ENCODE peak calls at places on chromosomes 13 and 19, in eight cellular contexts. L is G401; S is neural crest cell; N is stimulated activated CD8-positive, alpha-beta memory T cell treated with anti-CD3 and anti-CD28 coated beads, Interleukin-12 subunit alpha, Interleukin-12 subunit beta, amount 100 ng/mL, for 4 hours; W is left ventricle myocardium superior; A is effector CD4-positive, alpha-beta T cell; E is T-helper 2 cell; G is Calu3. Y is an unnamed sample.

GRCh38 chr19:44718441-44719261 is 19.7 kb downstream of the CEACAM16 start:
- DNase-seq in N (no peak), W (peak), L (peak), S (no peak), G (peak), E (no peak), A (no peak), Y (peak)

GRCh38 chr19:30374791-30375650 is 2.8 kb downstream of the ZNF536 start:
- DNase-seq in E (no peak), L (no peak), W (no peak), S (peak), G (no peak), A (no peak), N (no peak), Y (no peak)

GRCh38 chr19:872266-872951 is 12.9 kb downstream of the CFD start:
- DNase-seq in G (peak), L (no peak), W (peak), S (peak), N (peak), E (peak), A (peak), Y (peak)

GRCh38 chr13:45194081-45194939 is 6.5 kb downstream of the KCTD4 start:
- DNase-seq in G (no peak), N (no peak), E (no peak), L (peak), W (peak), S (no peak), A (no peak), Y (peak)

GRCh38 chr19:47573076-47574026 is at the start of gene ZNF541:
- DNase-seq in L (peak), S (no peak), N (peak), W (peak), G (no peak), E (peak), A (peak), Y (peak)

GRCh38 chr19:51339313-51339686 is 2.6 kb downstream of the VSIG10L start:
- DNase-seq in G (no peak), A (no peak), S (no peak), L (no peak), W (no peak), N (no peak), E (no peak), Y (peak)

GRCh38 chr13:24747248-24748151 is 16.5 kb upstream of the RNF17 start:
- DNase-seq in W (no peak), L (no peak), N (no peak), A (no peak), E (no peak), G (peak), S (no peak), Y (no peak)

GRCh38 chr19:29667941-29668340 is 2.7 kb downstream of the PLEKHF1 start:
- DNase-seq in N (no peak), E (peak), L (no peak), S (no peak), W (no peak), A (peak), G (no peak), Y (no peak)

GRCh38 chr19:3335431-3336350 is 30.7 kb upstream of the NFIC start:
- DNase-seq in E (no peak), W (peak), G (no peak), A (no peak), L (no peak), S (no peak), N (no peak), Y (no peak)

GRCh38 chr19:48351341-48351752 is 12.4 kb downstream of the TMEM143 start:
- DNase-seq in W (peak), A (peak), N (peak), L (peak), S (peak), G (peak), E (peak), Y (peak)

GRCh38 chr19:56091066-56091490 is 30.0 kb downstream of the ZNF787 start:
- DNase-seq in E (no peak), W (no peak), L (no peak), S (no peak), G (peak), A (no peak), N (no peak), Y (no peak)

GRCh38 chr13:58869566-58869965 is 1238.0 kb downstream of the PCDH17 start:
- DNase-seq in E (no peak), A (no peak), N (no peak), S (no peak), G (no peak), L (no peak), W (no peak), Y (no peak)

GRCh38 chr19:13091400-13092161 is 11.1 kb downstream of the LYL1 start:
- DNase-seq in G (no peak), L (no peak), N (no peak), W (peak), A (no peak), S (no peak), E (no peak), Y (no peak)

GRCh38 chr19:15418112-15418587 is 638 bp downstream of the AKAP8L start:
- DNase-seq in W (no peak), L (peak), S (no peak), N (no peak), A (no peak), G (no peak), E (no peak), Y (no peak)

GRCh38 chr19:18468930-18469244 is 31.0 kb upstream of the ISYNA1 start:
- DNase-seq in L (no peak), S (no peak), W (no peak), G (no peak), E (no peak), A (no peak), N (no peak), Y (no peak)

GRCh38 chr13:37648604-37649003 is 50.0 kb upstream of the POSTN start:
- DNase-seq in W (no peak), A (no peak), N (no peak), L (no peak), S (no peak), E (no peak), G (no peak), Y (no peak)

GRCh38 chr19:52946322-52947310 is 16.1 kb downstream of the ZNF816 start:
- DNase-seq in E (no peak), G (no peak), N (no peak), L (peak), A (no peak), W (peak), S (peak), Y (peak)

GRCh38 chr19:5978606-5979552 is 939 bp upstream of the RANBP3 start:
- DNase-seq in S (no peak), N (no peak), E (no peak), G (no peak), L (no peak), W (peak), A (no peak), Y (no peak)

GRCh38 chr13:40480915-40481525 is 185.4 kb downstream of the FOXO1 start:
- DNase-seq in N (no peak), E (no peak), S (no peak), G (no peak), L (no peak), A (no peak), W (no peak), Y (no peak)

GRCh38 chr19:11091343-11092153 is 2.3 kb downstream of the LDLR start:
- DNase-seq in L (peak), E (peak), S (no peak), A (peak), G (peak), N (peak), W (peak), Y (peak)

GRCh38 chr19:18049390-18049789 is 37.3 kb downstream of the IL12RB1 start:
- DNase-seq in E (no peak), A (no peak), W (peak), S (no peak), N (no peak), L (peak), G (no peak), Y (no peak)